ENCODE peak calls at places on chromosomes 2 and 18, in four cellular contexts. One of them, this sample, is unnamed.
A peak's percentile ranks its signal among the peaks of the same experiment; 100 is the strongest.

GRCh38 chr2:230872968-230873669 is 8.4 kb downstream of the ITM2C start:
- DNase-seq in GM23338: no peak
- DNase-seq in bronchial epithelial cell: no peak
- DNase-seq in spleen: no peak
- DNase-seq in this sample: peak; percentile 94

GRCh38 chr2:214310319-214310718 is 100.5 kb upstream of the VWC2L start:
- DNase-seq in GM23338: peak; percentile 43
- DNase-seq in bronchial epithelial cell: peak; percentile 28
- DNase-seq in spleen: no peak
- DNase-seq in this sample: peak; percentile 50

GRCh38 chr2:21819475-21819874 is 695.7 kb downstream of the TDRD15 start:
- DNase-seq in GM23338: no peak
- DNase-seq in bronchial epithelial cell: peak; percentile 9
- DNase-seq in spleen: no peak
- DNase-seq in this sample: no peak

GRCh38 chr18:57624988-57625387 is 3.4 kb upstream of the NARS1 start:
- DNase-seq in GM23338: no peak
- DNase-seq in bronchial epithelial cell: peak; percentile 50
- DNase-seq in spleen: no peak
- DNase-seq in this sample: no peak

GRCh38 chr2:171522057-171522803 is at the start of gene CYBRD1:
- DNase-seq in GM23338: peak; percentile 77
- DNase-seq in bronchial epithelial cell: peak; percentile 22
- DNase-seq in spleen: peak; percentile 86
- DNase-seq in this sample: peak; percentile 85

GRCh38 chr2:78992451-78992806 is 33.1 kb upstream of the REG3G start:
- DNase-seq in GM23338: peak; percentile 80
- DNase-seq in bronchial epithelial cell: no peak
- DNase-seq in spleen: no peak
- DNase-seq in this sample: no peak

GRCh38 chr18:8938817-8939216 is 163.7 kb upstream of the NDUFV2 start:
- DNase-seq in GM23338: no peak
- DNase-seq in bronchial epithelial cell: no peak
- DNase-seq in spleen: no peak
- DNase-seq in this sample: no peak

GRCh38 chr2:128408349-128409305 is 90.0 kb upstream of the HS6ST1 start:
- DNase-seq in GM23338: no peak
- DNase-seq in bronchial epithelial cell: peak; percentile 68
- DNase-seq in spleen: peak; percentile 73
- DNase-seq in this sample: no peak

GRCh38 chr2:163028807-163029206 is 190.2 kb upstream of the KCNH7 start:
- DNase-seq in GM23338: no peak
- DNase-seq in bronchial epithelial cell: no peak
- DNase-seq in spleen: no peak
- DNase-seq in this sample: no peak

GRCh38 chr18:46419391-46420141 is 237.5 kb downstream of the LOXHD1 start:
- DNase-seq in GM23338: peak; percentile 66
- DNase-seq in bronchial epithelial cell: no peak
- DNase-seq in spleen: no peak
- DNase-seq in this sample: peak; percentile 46

GRCh38 chr18:50193796-50194622 is 938 bp downstream of the MYO5B start:
- DNase-seq in GM23338: peak; percentile 50
- DNase-seq in bronchial epithelial cell: no peak
- DNase-seq in spleen: no peak
- DNase-seq in this sample: no peak

GRCh38 chr18:6156446-6156845 is 258.3 kb downstream of the L3MBTL4 start:
- DNase-seq in GM23338: no peak
- DNase-seq in bronchial epithelial cell: no peak
- DNase-seq in spleen: no peak
- DNase-seq in this sample: no peak

GRCh38 chr18:56835331-56835730 is 184.2 kb downstream of the WDR7 start:
- DNase-seq in GM23338: no peak
- DNase-seq in bronchial epithelial cell: no peak
- DNase-seq in spleen: no peak
- DNase-seq in this sample: no peak

DNA sequence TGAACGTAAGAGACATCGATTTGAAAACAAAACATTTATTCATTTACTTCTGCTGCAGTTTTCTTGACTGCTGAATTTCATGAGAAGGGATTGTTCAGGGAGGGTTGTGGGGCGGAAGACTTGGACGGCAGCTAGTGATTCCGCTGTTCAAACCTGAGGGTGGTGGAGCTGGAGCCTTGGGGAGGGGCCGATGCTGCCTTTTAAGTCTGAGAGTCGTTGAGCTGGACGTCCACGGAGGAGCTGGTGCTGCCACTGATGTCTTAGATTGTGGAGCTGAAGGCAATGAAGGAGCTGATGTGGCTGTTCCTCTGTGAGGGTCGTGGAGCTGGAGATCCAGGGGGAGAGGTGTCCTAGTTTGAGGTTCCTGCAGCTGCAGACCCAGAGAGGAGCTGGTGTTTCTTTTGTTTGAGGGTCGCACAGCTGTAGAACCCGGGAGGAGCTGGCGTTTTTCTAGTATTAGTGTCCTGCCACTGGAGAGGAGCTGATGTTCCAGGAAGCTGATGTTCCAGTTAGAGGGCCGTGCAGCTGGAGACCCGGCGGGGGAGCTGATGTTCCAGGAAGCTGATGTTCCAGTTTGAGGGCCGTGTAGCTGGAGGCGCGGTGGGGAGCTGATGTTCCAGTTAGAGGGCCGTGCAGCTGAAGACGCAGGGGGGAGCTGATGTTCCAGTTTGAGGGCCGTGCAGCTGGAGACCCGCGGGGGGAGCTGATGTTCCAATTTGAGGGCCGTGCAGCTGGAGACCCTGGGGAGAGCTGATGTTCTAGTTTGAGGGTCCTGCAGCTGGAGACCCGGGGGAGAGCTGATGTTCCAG is 150.9 kb downstream of the RTP5 start:
- DNase-seq in GM23338: no peak
- DNase-seq in bronchial epithelial cell: no peak
- DNase-seq in spleen: peak; percentile 72
- DNase-seq in this sample: no peak
- TF ChIP-seq CTCF in GM23338: no peak
- TF ChIP-seq CTCF in bronchial epithelial cell: no peak
- TF ChIP-seq CTCF in spleen: no peak
- TF ChIP-seq CTCF in this sample: peak; percentile 5

GRCh38 chr2:237293966-237294365 is 120.0 kb downstream of the COL6A3 start:
- DNase-seq in GM23338: no peak
- DNase-seq in bronchial epithelial cell: no peak
- DNase-seq in spleen: no peak
- DNase-seq in this sample: no peak

GRCh38 chr2:237290249-237290648 is 123.7 kb downstream of the COL6A3 start:
- DNase-seq in GM23338: no peak
- DNase-seq in bronchial epithelial cell: no peak
- DNase-seq in spleen: no peak
- DNase-seq in this sample: no peak

GRCh38 chr2:237294509-237294908 is 119.5 kb downstream of the COL6A3 start:
- DNase-seq in GM23338: no peak
- DNase-seq in bronchial epithelial cell: no peak
- DNase-seq in spleen: no peak
- DNase-seq in this sample: no peak

GRCh38 chr2:237289134-237289533 is 124.8 kb downstream of the COL6A3 start:
- DNase-seq in GM23338: no peak
- DNase-seq in bronchial epithelial cell: no peak
- DNase-seq in spleen: no peak
- DNase-seq in this sample: no peak

DNA sequence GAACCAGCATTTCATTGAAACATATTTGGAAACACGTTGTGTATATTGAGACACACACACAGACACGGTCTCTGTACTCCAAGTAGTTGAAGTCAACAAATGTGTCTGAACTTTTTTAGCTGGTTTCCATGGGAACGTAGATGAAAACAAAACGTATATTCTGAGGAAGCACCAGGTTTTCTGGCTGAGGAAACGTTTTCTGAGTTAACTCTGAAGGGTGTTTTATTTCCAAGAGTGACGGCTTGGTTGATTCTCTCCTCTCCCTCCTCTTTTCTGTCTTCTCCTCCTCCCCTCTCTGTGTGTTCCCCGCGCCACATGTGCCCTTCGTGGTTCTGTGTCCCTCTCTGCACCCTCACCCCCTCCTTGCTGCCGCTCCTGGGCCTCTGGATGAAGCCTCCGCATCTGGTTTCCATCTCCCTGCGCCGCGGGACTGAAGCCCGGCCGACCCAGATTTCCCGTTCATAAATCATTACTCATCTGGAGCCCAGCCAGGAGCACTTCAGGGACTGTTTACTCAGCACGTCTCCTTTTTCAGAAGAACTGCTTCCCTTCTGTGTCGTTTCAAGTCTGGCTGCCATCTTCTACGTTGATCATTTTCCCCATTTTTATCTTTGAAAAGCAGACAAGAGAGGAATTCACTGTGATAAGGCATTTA is 122.7 kb downstream of the COL6A3 start:
- DNase-seq in GM23338: peak; percentile 42
- DNase-seq in bronchial epithelial cell: peak; percentile 94
- DNase-seq in spleen: no peak
- DNase-seq in this sample: no peak
- H3K4me3 ChIP-seq in GM23338: no peak overlapping the region
- H3K4me3 ChIP-seq in bronchial epithelial cell: no peak overlapping the region
- H3K4me3 ChIP-seq in spleen: no peak overlapping the region
- H3K4me3 ChIP-seq in this sample: no peak overlapping the region

DNA sequence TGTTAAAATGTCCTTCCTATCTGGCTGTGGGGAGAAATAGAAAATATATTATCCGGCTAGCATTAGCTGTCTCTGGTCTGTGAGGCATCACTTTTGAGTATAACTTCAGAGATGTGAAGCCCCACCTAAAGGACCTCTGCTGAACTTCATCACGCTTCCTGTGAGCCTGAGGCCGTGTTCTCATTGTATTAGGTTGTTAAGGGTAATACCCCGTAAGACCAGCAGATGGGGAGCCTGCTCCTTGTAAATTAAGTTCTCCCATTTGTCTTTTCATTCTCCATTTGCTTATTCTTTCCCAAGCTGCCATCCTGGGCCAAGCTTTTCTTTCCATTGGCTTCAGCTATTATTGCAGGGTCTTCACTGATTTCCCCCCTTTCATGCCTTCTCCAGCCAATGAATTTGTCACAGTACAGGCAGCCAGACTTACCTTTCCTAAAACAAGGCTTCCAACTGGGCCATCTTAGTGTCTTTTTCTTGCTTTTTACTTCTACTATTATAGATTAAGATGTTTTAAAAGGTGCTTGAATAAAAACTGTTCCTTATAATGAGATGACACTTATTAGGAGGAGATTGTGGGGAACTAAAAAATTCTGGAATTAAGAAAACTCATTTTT is 12.4 kb downstream of the NIF3L1 start:
- DNase-seq in GM23338: peak; percentile 97
- DNase-seq in bronchial epithelial cell: peak; percentile 88
- DNase-seq in spleen: no peak
- DNase-seq in this sample: peak; percentile 90
- TF ChIP-seq CTCF in GM23338: peak; percentile 81
- TF ChIP-seq CTCF in bronchial epithelial cell: peak; percentile 81
- TF ChIP-seq CTCF in spleen: peak; percentile 83
- TF ChIP-seq CTCF in this sample: peak; percentile 75

GRCh38 chr2:37653805-37654378 is 17.6 kb downstream of the CDC42EP3 start:
- DNase-seq in GM23338: no peak
- DNase-seq in bronchial epithelial cell: peak; percentile 82
- DNase-seq in spleen: peak; percentile 86
- DNase-seq in this sample: peak; percentile 94

GRCh38 chr2:37655442-37655841 is 16.0 kb downstream of the CDC42EP3 start:
- DNase-seq in GM23338: no peak
- DNase-seq in bronchial epithelial cell: peak; percentile 67
- DNase-seq in spleen: no peak
- DNase-seq in this sample: no peak

GRCh38 chr2:37654419-37654818 is 17.0 kb downstream of the CDC42EP3 start:
- DNase-seq in GM23338: peak; percentile 35
- DNase-seq in bronchial epithelial cell: no peak
- DNase-seq in spleen: no peak
- DNase-seq in this sample: peak; percentile 51

GRCh38 chr2:37656512-37657423 is 14.7 kb downstream of the CDC42EP3 start:
- DNase-seq in GM23338: peak; percentile 90
- DNase-seq in bronchial epithelial cell: peak; percentile 42
- DNase-seq in spleen: no peak
- DNase-seq in this sample: peak; percentile 57

DNA sequence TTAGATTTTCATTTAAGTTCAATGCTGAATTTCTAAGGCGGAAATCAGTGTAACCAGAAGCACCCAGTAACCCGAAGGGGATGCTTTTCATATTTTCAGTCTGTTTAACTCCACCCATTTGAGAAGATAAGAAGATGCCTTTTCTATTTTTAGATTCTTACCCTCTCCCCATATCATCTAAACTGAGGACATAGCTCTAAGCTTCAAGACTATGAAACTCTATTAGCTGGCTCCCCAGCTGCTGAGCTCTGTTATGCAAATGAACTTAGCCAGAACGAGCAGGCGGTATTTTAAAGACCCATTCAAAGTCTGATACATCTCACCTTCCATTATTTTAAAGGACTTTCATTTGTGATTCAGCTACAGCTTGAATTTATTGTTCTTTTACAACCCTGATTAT is 16.5 kb downstream of the CDC42EP3 start:
- DNase-seq in GM23338: peak; percentile 71
- DNase-seq in bronchial epithelial cell: no peak
- DNase-seq in spleen: no peak
- DNase-seq in this sample: peak; percentile 94
- H3K4me3 ChIP-seq in GM23338: peak overlapping the region; percentile 36
- H3K4me3 ChIP-seq in bronchial epithelial cell: no peak overlapping the region
- H3K4me3 ChIP-seq in spleen: no peak overlapping the region
- H3K4me3 ChIP-seq in this sample: peak overlapping the region; percentile 58

GRCh38 chr2:113192459-113193100 is 18.8 kb downstream of the PSD4 start:
- DNase-seq in GM23338: peak; percentile 54
- DNase-seq in bronchial epithelial cell: no peak
- DNase-seq in spleen: no peak
- DNase-seq in this sample: no peak
- TF ChIP-seq CTCF in GM23338: peak; percentile 33
- TF ChIP-seq CTCF in bronchial epithelial cell: peak; percentile 31
- TF ChIP-seq CTCF in spleen: no peak
- TF ChIP-seq CTCF in this sample: no peak

This sample was measured in GM12865.